ENCODE peak calls at places on chromosomes 7 and 10, in nine cellular contexts. One of them, this sample, is unnamed.

GRCh38 chr10:20396168-20396567 is 500.9 kb downstream of the NEBL start:
- DNase-seq in nucleus accumbens: no peak
- DNase-seq in ureter: no peak
- DNase-seq in NCI-H774: no peak
- DNase-seq in stimulated activated CD4-positive, alpha-beta T cell treated with anti-CD3 and anti-CD28 coated beads, Interleukin-2, amount 100 ng/mL, for 24 hours: no peak
- DNase-seq in lung microvascular endothelial cell: no peak
- DNase-seq in suprapubic skin: no peak
- DNase-seq in memory B cell: no peak
- DNase-seq in stimulated activated CD8-positive, alpha-beta memory T cell treated with anti-CD3 and anti-CD28 coated beads, Interleukin-15, amount 100 ng/mL, for 48 hours: no peak
- DNase-seq in this sample: no peak

GRCh38 chr10:78059916-78060315 is 26.3 kb downstream of the RPS24 start:
- DNase-seq in ureter: no peak
- DNase-seq in stimulated activated CD8-positive, alpha-beta memory T cell treated with anti-CD3 and anti-CD28 coated beads, Interleukin-15, amount 100 ng/mL, for 48 hours: no peak
- DNase-seq in nucleus accumbens: no peak
- DNase-seq in stimulated activated CD4-positive, alpha-beta T cell treated with anti-CD3 and anti-CD28 coated beads, Interleukin-2, amount 100 ng/mL, for 24 hours: no peak
- DNase-seq in lung microvascular endothelial cell: no peak
- DNase-seq in suprapubic skin: no peak
- DNase-seq in NCI-H774: no peak
- DNase-seq in memory B cell: no peak
- DNase-seq in this sample: no peak

GRCh38 chr7:26420600-26420999 is 128.9 kb downstream of the SNX10 start:
- DNase-seq in suprapubic skin: no peak
- DNase-seq in nucleus accumbens: no peak
- DNase-seq in stimulated activated CD4-positive, alpha-beta T cell treated with anti-CD3 and anti-CD28 coated beads, Interleukin-2, amount 100 ng/mL, for 24 hours: no peak
- DNase-seq in lung microvascular endothelial cell: no peak
- DNase-seq in stimulated activated CD8-positive, alpha-beta memory T cell treated with anti-CD3 and anti-CD28 coated beads, Interleukin-15, amount 100 ng/mL, for 48 hours: no peak
- DNase-seq in ureter: no peak
- DNase-seq in NCI-H774: no peak
- DNase-seq in memory B cell: no peak
- DNase-seq in this sample: no peak

GRCh38 chr7:74481458-74482324 is 28.0 kb downstream of the GTF2IRD1 start:
- DNase-seq in suprapubic skin: no peak
- DNase-seq in stimulated activated CD8-positive, alpha-beta memory T cell treated with anti-CD3 and anti-CD28 coated beads, Interleukin-15, amount 100 ng/mL, for 48 hours: no peak
- DNase-seq in lung microvascular endothelial cell: peak
- DNase-seq in NCI-H774: no peak
- DNase-seq in nucleus accumbens: no peak
- DNase-seq in stimulated activated CD4-positive, alpha-beta T cell treated with anti-CD3 and anti-CD28 coated beads, Interleukin-2, amount 100 ng/mL, for 24 hours: no peak
- DNase-seq in memory B cell: no peak
- DNase-seq in ureter: no peak
- DNase-seq in this sample: no peak

GRCh38 chr7:26156454-26157365 is 4.7 kb downstream of the NFE2L3 start:
- DNase-seq in nucleus accumbens: no peak
- DNase-seq in stimulated activated CD8-positive, alpha-beta memory T cell treated with anti-CD3 and anti-CD28 coated beads, Interleukin-15, amount 100 ng/mL, for 48 hours: peak
- DNase-seq in lung microvascular endothelial cell: peak
- DNase-seq in ureter: no peak
- DNase-seq in NCI-H774: no peak
- DNase-seq in memory B cell: peak
- DNase-seq in stimulated activated CD4-positive, alpha-beta T cell treated with anti-CD3 and anti-CD28 coated beads, Interleukin-2, amount 100 ng/mL, for 24 hours: peak
- DNase-seq in suprapubic skin: no peak
- DNase-seq in this sample: no peak

GRCh38 chr10:75191821-75192568 is 18.6 kb upstream of the VDAC2 start:
- DNase-seq in nucleus accumbens: no peak
- DNase-seq in lung microvascular endothelial cell: peak
- DNase-seq in ureter: peak
- DNase-seq in memory B cell: no peak
- DNase-seq in NCI-H774: no peak
- DNase-seq in stimulated activated CD4-positive, alpha-beta T cell treated with anti-CD3 and anti-CD28 coated beads, Interleukin-2, amount 100 ng/mL, for 24 hours: no peak
- DNase-seq in suprapubic skin: peak
- DNase-seq in stimulated activated CD8-positive, alpha-beta memory T cell treated with anti-CD3 and anti-CD28 coated beads, Interleukin-15, amount 100 ng/mL, for 48 hours: no peak
- DNase-seq in this sample: no peak

GRCh38 chr10:44390585-44391072 is 5.7 kb upstream of the CXCL12 start:
- DNase-seq in lung microvascular endothelial cell: no peak
- DNase-seq in nucleus accumbens: no peak
- DNase-seq in suprapubic skin: no peak
- DNase-seq in NCI-H774: no peak
- DNase-seq in ureter: no peak
- DNase-seq in stimulated activated CD8-positive, alpha-beta memory T cell treated with anti-CD3 and anti-CD28 coated beads, Interleukin-15, amount 100 ng/mL, for 48 hours: no peak
- DNase-seq in stimulated activated CD4-positive, alpha-beta T cell treated with anti-CD3 and anti-CD28 coated beads, Interleukin-2, amount 100 ng/mL, for 24 hours: no peak
- DNase-seq in memory B cell: no peak
- DNase-seq in this sample: no peak

GRCh38 chr10:22550732-22551131 is 163.6 kb downstream of the PIP4K2A start:
- DNase-seq in nucleus accumbens: no peak
- DNase-seq in lung microvascular endothelial cell: peak
- DNase-seq in stimulated activated CD4-positive, alpha-beta T cell treated with anti-CD3 and anti-CD28 coated beads, Interleukin-2, amount 100 ng/mL, for 24 hours: peak
- DNase-seq in ureter: no peak
- DNase-seq in suprapubic skin: no peak
- DNase-seq in memory B cell: peak
- DNase-seq in stimulated activated CD8-positive, alpha-beta memory T cell treated with anti-CD3 and anti-CD28 coated beads, Interleukin-15, amount 100 ng/mL, for 48 hours: peak
- DNase-seq in NCI-H774: no peak
- DNase-seq in this sample: no peak

GRCh38 chr7:101874028-101874427 is 56.6 kb downstream of the CUX1 start:
- DNase-seq in suprapubic skin: no peak
- DNase-seq in lung microvascular endothelial cell: no peak
- DNase-seq in memory B cell: no peak
- DNase-seq in stimulated activated CD8-positive, alpha-beta memory T cell treated with anti-CD3 and anti-CD28 coated beads, Interleukin-15, amount 100 ng/mL, for 48 hours: no peak
- DNase-seq in stimulated activated CD4-positive, alpha-beta T cell treated with anti-CD3 and anti-CD28 coated beads, Interleukin-2, amount 100 ng/mL, for 24 hours: no peak
- DNase-seq in ureter: no peak
- DNase-seq in nucleus accumbens: no peak
- DNase-seq in NCI-H774: no peak
- DNase-seq in this sample: no peak

GRCh38 chr7:126979722-126980121 is 273.0 kb downstream of the GRM8 start:
- DNase-seq in suprapubic skin: no peak
- DNase-seq in stimulated activated CD8-positive, alpha-beta memory T cell treated with anti-CD3 and anti-CD28 coated beads, Interleukin-15, amount 100 ng/mL, for 48 hours: no peak
- DNase-seq in stimulated activated CD4-positive, alpha-beta T cell treated with anti-CD3 and anti-CD28 coated beads, Interleukin-2, amount 100 ng/mL, for 24 hours: no peak
- DNase-seq in nucleus accumbens: no peak
- DNase-seq in ureter: no peak
- DNase-seq in NCI-H774: no peak
- DNase-seq in lung microvascular endothelial cell: no peak
- DNase-seq in memory B cell: no peak
- DNase-seq in this sample: no peak

GRCh38 chr10:30463944-30464451 is 30.0 kb downstream of the MAP3K8 start:
- DNase-seq in ureter: no peak
- DNase-seq in nucleus accumbens: no peak
- DNase-seq in stimulated activated CD8-positive, alpha-beta memory T cell treated with anti-CD3 and anti-CD28 coated beads, Interleukin-15, amount 100 ng/mL, for 48 hours: no peak
- DNase-seq in stimulated activated CD4-positive, alpha-beta T cell treated with anti-CD3 and anti-CD28 coated beads, Interleukin-2, amount 100 ng/mL, for 24 hours: no peak
- DNase-seq in suprapubic skin: no peak
- DNase-seq in NCI-H774: no peak
- DNase-seq in lung microvascular endothelial cell: no peak
- DNase-seq in memory B cell: no peak
- DNase-seq in this sample: no peak

GRCh38 chr7:116030626-116031276 is at the start of gene TFEC:
- DNase-seq in NCI-H774: no peak
- DNase-seq in memory B cell: no peak
- DNase-seq in nucleus accumbens: no peak
- DNase-seq in stimulated activated CD4-positive, alpha-beta T cell treated with anti-CD3 and anti-CD28 coated beads, Interleukin-2, amount 100 ng/mL, for 24 hours: no peak
- DNase-seq in suprapubic skin: no peak
- DNase-seq in stimulated activated CD8-positive, alpha-beta memory T cell treated with anti-CD3 and anti-CD28 coated beads, Interleukin-15, amount 100 ng/mL, for 48 hours: no peak
- DNase-seq in ureter: no peak
- DNase-seq in lung microvascular endothelial cell: peak
- DNase-seq in this sample: no peak

GRCh38 chr7:44285561-44285960 is 39.8 kb downstream of the CAMK2B start:
- DNase-seq in NCI-H774: no peak
- DNase-seq in suprapubic skin: no peak
- DNase-seq in memory B cell: no peak
- DNase-seq in nucleus accumbens: no peak
- DNase-seq in stimulated activated CD4-positive, alpha-beta T cell treated with anti-CD3 and anti-CD28 coated beads, Interleukin-2, amount 100 ng/mL, for 24 hours: no peak
- DNase-seq in ureter: peak
- DNase-seq in stimulated activated CD8-positive, alpha-beta memory T cell treated with anti-CD3 and anti-CD28 coated beads, Interleukin-15, amount 100 ng/mL, for 48 hours: no peak
- DNase-seq in lung microvascular endothelial cell: no peak
- DNase-seq in this sample: no peak

GRCh38 chr10:62851449-62851848 is 35.3 kb upstream of the EGR2 start:
- DNase-seq in suprapubic skin: no peak
- DNase-seq in nucleus accumbens: no peak
- DNase-seq in NCI-H774: no peak
- DNase-seq in lung microvascular endothelial cell: peak
- DNase-seq in stimulated activated CD4-positive, alpha-beta T cell treated with anti-CD3 and anti-CD28 coated beads, Interleukin-2, amount 100 ng/mL, for 24 hours: no peak
- DNase-seq in memory B cell: no peak
- DNase-seq in ureter: no peak
- DNase-seq in stimulated activated CD8-positive, alpha-beta memory T cell treated with anti-CD3 and anti-CD28 coated beads, Interleukin-15, amount 100 ng/mL, for 48 hours: no peak
- DNase-seq in this sample: no peak

This sample was measured in hypothalamus.